ENCODE peak calls at places on chromosomes 7 and 10, in six cellular contexts. C is activated CD8-positive, alpha-beta memory T cell treated with anti-CD3 and anti-CD28 coated beads, Interleukin-2, amount 10 ng/mL, durations not matched to agents 7 days and 5 days; G is tibial artery; N is colonic mucosa; W is GM23248; Q is NCI-H774. M is an unnamed sample.

GRCh38 chr10:112832361-112832878 is 117.6 kb upstream of the TCF7L2 start:
- DNase-seq in C (no peak), G (no peak), N (no peak), W (peak), Q (no peak), M (no peak)

GRCh38 chr7:104946338-104946737 is 67.7 kb upstream of the KMT2E start:
- DNase-seq in C (no peak), G (no peak), N (no peak), W (peak), Q (no peak), M (no peak)

GRCh38 chr7:18458830-18459229 is 36.7 kb upstream of the HDAC9 start:
- DNase-seq in C (no peak), G (no peak), N (no peak), W (no peak), Q (no peak), M (no peak)

GRCh38 chr10:103911021-103911459 is 6.9 kb downstream of the STN1 start:
- DNase-seq in C (peak), G (no peak), N (no peak), W (no peak), Q (no peak), M (no peak)

GRCh38 chr7:1550846-1551155 is 5.2 kb downstream of the TMEM184A start:
- DNase-seq in C (no peak), G (no peak), N (no peak), W (no peak), Q (no peak), M (no peak)

GRCh38 chr10:85602713-85603112 is 763.9 kb downstream of the GRID1 start:
- DNase-seq in C (no peak), G (no peak), N (no peak), W (no peak), Q (no peak), M (no peak)

GRCh38 chr7:125383324-125383723 is 453.7 kb upstream of the POT1 start:
- DNase-seq in C (no peak), G (no peak), N (no peak), W (no peak), Q (no peak), M (no peak)

GRCh38 chr7:36300696-36301350 is 88.8 kb upstream of the ANLN start:
- DNase-seq in C (no peak), G (peak), N (no peak), W (peak), Q (no peak), M (no peak)

GRCh38 chr7:117479480-117480224 is at the start of gene CFTR:
- DNase-seq in C (no peak), G (no peak), N (peak), W (no peak), Q (no peak), M (peak)

GRCh38 chr10:102675887-102676616 is 31.8 kb downstream of the TRIM8 start:
- DNase-seq in C (no peak), G (peak), N (no peak), W (peak), Q (no peak), M (no peak)

GRCh38 chr10:48505394-48506112 is 99.3 kb downstream of the ARHGAP22 start:
- DNase-seq in C (peak), G (peak), N (peak), W (no peak), Q (no peak), M (no peak)

GRCh38 chr7:116185956-116186355 is 24.4 kb upstream of the TES start:
- DNase-seq in C (no peak), G (no peak), N (no peak), W (peak), Q (no peak), M (no peak)

GRCh38 chr7:88218836-88219605 is 817 bp downstream of the SRI start:
- DNase-seq in C (peak), G (peak), N (peak), W (peak), Q (peak), M (peak)

GRCh38 chr10:88012627-88013026 is 149.2 kb downstream of the PTEN start:
- DNase-seq in C (no peak), G (no peak), N (no peak), W (peak), Q (no peak), M (no peak)

GRCh38 chr10:6151087-6151977 is 51.4 kb upstream of the PFKFB3 start:
- DNase-seq in C (peak), G (peak), N (peak), W (peak), Q (no peak), M (peak)

GRCh38 chr10:5892007-5892406 is 2.0 kb downstream of the FBH1 start:
- DNase-seq in C (no peak), G (peak), N (no peak), W (peak), Q (no peak), M (no peak)

GRCh38 chr10:73798927-73799563 is 12.4 kb downstream of the NDST2 start:
- DNase-seq in C (no peak), G (no peak), N (no peak), W (no peak), Q (no peak), M (no peak)

GRCh38 chr7:43456200-43456599 is 126.7 kb upstream of the STK17A start:
- DNase-seq in C (no peak), G (no peak), N (no peak), W (no peak), Q (no peak), M (no peak)

GRCh38 chr7:98294798-98295382 is 13.4 kb downstream of the BRI3 start:
- DNase-seq in C (no peak), G (no peak), N (peak), W (peak), Q (peak), M (peak)

GRCh38 chr10:88915781-88916180 is 35.7 kb downstream of the STAMBPL1 start:
- DNase-seq in C (no peak), G (no peak), N (no peak), W (no peak), Q (no peak), M (no peak)

GRCh38 chr7:86926732-86927131 is 132.7 kb downstream of the ELAPOR2 start:
- DNase-seq in C (no peak), G (no peak), N (peak), W (peak), Q (peak), M (no peak)

GRCh38 chr7:21898265-21898930 is 47.3 kb downstream of the CDCA7L start:
- DNase-seq in C (peak), G (no peak), N (no peak), W (no peak), Q (no peak), M (no peak)

GRCh38 chr10:62805139-62806092 is 896 bp downstream of the ADO start:
- DNase-seq in C (no peak), G (peak), N (peak), W (peak), Q (no peak), M (peak)

GRCh38 chr10:102119417-102120141 is 589 bp downstream of the LDB1 start:
- DNase-seq in C (peak), G (peak), N (peak), W (peak), Q (no peak), M (no peak)

GRCh38 chr10:32237644-32238345 is 109.2 kb downstream of the EPC1 start:
- DNase-seq in C (no peak), G (no peak), N (no peak), W (peak), Q (no peak), M (no peak)

GRCh38 chr10:49112098-49112497 is 3.2 kb downstream of the VSTM4 start:
- DNase-seq in C (no peak), G (no peak), N (no peak), W (no peak), Q (no peak), M (no peak)

GRCh38 chr7:138886501-138886917 is 88.5 kb upstream of the ATP6V0A4 start:
- DNase-seq in C (peak), G (no peak), N (peak), W (peak), Q (no peak), M (no peak)

GRCh38 chr10:122974034-122974433 is 6.2 kb upstream of the PSTK start:
- DNase-seq in C (no peak), G (no peak), N (no peak), W (peak), Q (no peak), M (no peak)

GRCh38 chr7:157890921-157891401 is 554.2 kb downstream of the DNAJB6 start:
- DNase-seq in C (no peak), G (peak), N (no peak), W (no peak), Q (no peak), M (no peak)

GRCh38 chr10:22222236-22223190 is 4.7 kb upstream of the EBLN1 start:
- DNase-seq in C (no peak), G (no peak), N (no peak), W (no peak), Q (no peak), M (no peak)

GRCh38 chr7:121081327-121081936 is 92.9 kb downstream of the CPED1 start:
- DNase-seq in C (no peak), G (no peak), N (no peak), W (peak), Q (peak), M (no peak)

M was measured in glutamatergic neuron.